ENCODE peak calls at places on chromosomes 7 and 10, in five cellular contexts. One of them, this sample, is unnamed.

GRCh38 chr7:158033196-158033595 is 554.4 kb downstream of the PTPRN2 start:
- DNase-seq in NT2/D1: no peak
- DNase-seq in PC-3: no peak
- DNase-seq in neural progenitor cell: no peak
- DNase-seq in mammary epithelial cell: no peak
- DNase-seq in this sample: no peak

GRCh38 chr10:79979973-79980687 is 31.2 kb upstream of the SFTPD start:
- DNase-seq in NT2/D1: no peak
- DNase-seq in PC-3: no peak
- DNase-seq in neural progenitor cell: no peak
- DNase-seq in mammary epithelial cell: no peak
- DNase-seq in this sample: no peak

GRCh38 chr7:40499718-40500117 is 364.9 kb downstream of the SUGCT start:
- DNase-seq in NT2/D1: no peak
- DNase-seq in neural progenitor cell: no peak
- DNase-seq in mammary epithelial cell: no peak
- DNase-seq in PC-3: no peak
- DNase-seq in this sample: peak; percentile 57

GRCh38 chr10:35349389-35349915 is 13.1 kb downstream of the CCNY start:
- DNase-seq in PC-3: no peak
- DNase-seq in neural progenitor cell: no peak
- DNase-seq in mammary epithelial cell: no peak
- DNase-seq in NT2/D1: no peak
- DNase-seq in this sample: no peak

GRCh38 chr7:88169717-88170320 is 50.0 kb downstream of the SRI start:
- DNase-seq in NT2/D1: no peak
- DNase-seq in PC-3: peak; percentile 55
- DNase-seq in mammary epithelial cell: no peak
- DNase-seq in neural progenitor cell: peak; percentile 5
- DNase-seq in this sample: peak; percentile 60

GRCh38 chr10:4399571-4399970 is 426.4 kb upstream of the AKR1E2 start:
- DNase-seq in NT2/D1: no peak
- DNase-seq in mammary epithelial cell: no peak
- DNase-seq in neural progenitor cell: no peak
- DNase-seq in PC-3: no peak
- DNase-seq in this sample: peak; percentile 47

GRCh38 chr10:133608855-133609254 is 17.7 kb downstream of the FRG2B start:
- DNase-seq in neural progenitor cell: no peak
- DNase-seq in PC-3: peak; percentile 60
- DNase-seq in mammary epithelial cell: peak; percentile 11
- DNase-seq in NT2/D1: no peak
- DNase-seq in this sample: peak; percentile 70

GRCh38 chr7:130733866-130734524 is at the start of gene KLF14:
- DNase-seq in NT2/D1: no peak
- DNase-seq in neural progenitor cell: peak; percentile 75
- DNase-seq in mammary epithelial cell: peak; percentile 19
- DNase-seq in PC-3: no peak
- DNase-seq in this sample: peak; percentile 53

GRCh38 chr7:98548981-98549380 is 68.1 kb upstream of the NPTX2 start:
- DNase-seq in neural progenitor cell: no peak
- DNase-seq in mammary epithelial cell: no peak
- DNase-seq in PC-3: no peak
- DNase-seq in NT2/D1: no peak
- DNase-seq in this sample: no peak

GRCh38 chr7:147992698-147993097 is 597.9 kb upstream of the C7orf33 start:
- DNase-seq in mammary epithelial cell: no peak
- DNase-seq in PC-3: no peak
- DNase-seq in neural progenitor cell: no peak
- DNase-seq in NT2/D1: no peak
- DNase-seq in this sample: no peak

GRCh38 chr7:157132796-157133195 is 5.9 kb upstream of the UBE3C start:
- DNase-seq in NT2/D1: no peak
- DNase-seq in neural progenitor cell: no peak
- DNase-seq in mammary epithelial cell: no peak
- DNase-seq in PC-3: peak; percentile 47
- DNase-seq in this sample: no peak

GRCh38 chr10:42490368-42490767 is 148.0 kb downstream of the ZNF33B start:
- DNase-seq in NT2/D1: no peak
- DNase-seq in PC-3: no peak
- DNase-seq in mammary epithelial cell: no peak
- DNase-seq in neural progenitor cell: no peak
- DNase-seq in this sample: no peak
- H3K36me3 ChIP-seq in NT2/D1: peaks cover 29% of the 10 kb centered on the region
- H3K36me3 ChIP-seq in PC-3: peaks cover 29% of the 10 kb centered on the region
- H3K36me3 ChIP-seq in mammary epithelial cell: no peaks in the 10 kb centered on the region
- H3K36me3 ChIP-seq in neural progenitor cell: no peaks in the 10 kb centered on the region
- H3K36me3 ChIP-seq in this sample: no peaks in the 10 kb centered on the region

GRCh38 chr7:94062372-94062771 is 58.2 kb upstream of the BET1 start:
- DNase-seq in mammary epithelial cell: no peak
- DNase-seq in NT2/D1: no peak
- DNase-seq in neural progenitor cell: no peak
- DNase-seq in PC-3: no peak
- DNase-seq in this sample: no peak

GRCh38 chr7:94067506-94067905 is 63.4 kb upstream of the BET1 start:
- DNase-seq in mammary epithelial cell: no peak
- DNase-seq in neural progenitor cell: no peak
- DNase-seq in PC-3: no peak
- DNase-seq in NT2/D1: no peak
- DNase-seq in this sample: no peak

GRCh38 chr7:94064541-94065191 is 60.5 kb upstream of the BET1 start:
- DNase-seq in NT2/D1: no peak
- DNase-seq in neural progenitor cell: peak; percentile 15
- DNase-seq in PC-3: peak; percentile 3
- DNase-seq in mammary epithelial cell: no peak
- DNase-seq in this sample: no peak

GRCh38 chr7:94069154-94069739 is 65.1 kb upstream of the BET1 start:
- DNase-seq in mammary epithelial cell: no peak
- DNase-seq in PC-3: no peak
- DNase-seq in neural progenitor cell: no peak
- DNase-seq in NT2/D1: no peak
- DNase-seq in this sample: no peak

DNA sequence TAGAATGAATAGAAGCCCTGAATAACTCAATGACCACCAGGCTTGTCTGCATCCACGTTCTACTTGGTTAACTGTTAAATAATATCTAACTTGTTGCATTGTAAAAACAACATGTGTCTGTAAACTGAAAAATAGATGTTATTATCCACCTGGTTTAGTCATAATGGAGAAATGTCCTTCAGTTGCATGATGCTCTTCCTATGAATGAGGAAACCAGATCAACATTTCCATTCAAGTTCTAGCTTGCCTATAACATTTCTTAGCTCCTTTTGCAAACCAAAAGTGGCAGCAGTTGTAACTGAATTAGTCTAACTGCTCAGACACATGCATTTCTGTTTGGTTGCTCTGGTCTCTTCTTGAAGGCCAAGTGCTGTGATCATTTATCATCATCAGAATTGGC is 62.9 kb upstream of the BET1 start:
- DNase-seq in NT2/D1: no peak
- DNase-seq in mammary epithelial cell: peak; percentile 79
- DNase-seq in PC-3: no peak
- DNase-seq in neural progenitor cell: no peak
- DNase-seq in this sample: no peak
- H3K9ac ChIP-seq in NT2/D1: no peak overlapping the region
- H3K9ac ChIP-seq in mammary epithelial cell: no peak overlapping the region
- H3K9ac ChIP-seq in PC-3: no peak overlapping the region
- H3K9ac ChIP-seq in neural progenitor cell: no peak overlapping the region
- H3K9ac ChIP-seq in this sample: no peak overlapping the region

DNA sequence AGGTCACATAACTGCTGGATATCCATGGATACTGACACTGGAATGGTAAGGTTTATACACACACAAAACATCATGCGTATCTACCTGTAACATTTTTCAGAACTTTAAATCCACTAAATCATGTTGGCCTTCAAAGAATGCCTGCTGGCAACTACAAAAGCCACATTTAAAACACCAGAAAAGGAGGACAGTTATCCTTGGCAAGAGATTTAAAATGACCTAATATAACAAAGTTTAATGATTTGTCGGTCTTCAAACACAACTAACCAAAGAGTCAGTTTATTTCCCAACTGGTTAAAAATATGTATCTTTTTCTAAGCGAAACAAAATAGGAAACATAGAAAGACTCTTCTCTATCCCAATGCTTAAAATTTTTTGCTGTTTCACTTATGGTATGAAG is 24.0 kb downstream of the WAPL start:
- DNase-seq in PC-3: no peak
- DNase-seq in neural progenitor cell: no peak
- DNase-seq in mammary epithelial cell: no peak
- DNase-seq in NT2/D1: no peak
- DNase-seq in this sample: peak; percentile 15
- H3K4me1 ChIP-seq in PC-3: no peaks in the 10 kb centered on the region
- H3K4me1 ChIP-seq in neural progenitor cell: no peaks in the 10 kb centered on the region
- H3K4me1 ChIP-seq in mammary epithelial cell: no peaks in the 10 kb centered on the region
- H3K4me1 ChIP-seq in NT2/D1: no peaks in the 10 kb centered on the region
- H3K4me1 ChIP-seq in this sample: peaks cover 18% of the 10 kb centered on the region

DNA sequence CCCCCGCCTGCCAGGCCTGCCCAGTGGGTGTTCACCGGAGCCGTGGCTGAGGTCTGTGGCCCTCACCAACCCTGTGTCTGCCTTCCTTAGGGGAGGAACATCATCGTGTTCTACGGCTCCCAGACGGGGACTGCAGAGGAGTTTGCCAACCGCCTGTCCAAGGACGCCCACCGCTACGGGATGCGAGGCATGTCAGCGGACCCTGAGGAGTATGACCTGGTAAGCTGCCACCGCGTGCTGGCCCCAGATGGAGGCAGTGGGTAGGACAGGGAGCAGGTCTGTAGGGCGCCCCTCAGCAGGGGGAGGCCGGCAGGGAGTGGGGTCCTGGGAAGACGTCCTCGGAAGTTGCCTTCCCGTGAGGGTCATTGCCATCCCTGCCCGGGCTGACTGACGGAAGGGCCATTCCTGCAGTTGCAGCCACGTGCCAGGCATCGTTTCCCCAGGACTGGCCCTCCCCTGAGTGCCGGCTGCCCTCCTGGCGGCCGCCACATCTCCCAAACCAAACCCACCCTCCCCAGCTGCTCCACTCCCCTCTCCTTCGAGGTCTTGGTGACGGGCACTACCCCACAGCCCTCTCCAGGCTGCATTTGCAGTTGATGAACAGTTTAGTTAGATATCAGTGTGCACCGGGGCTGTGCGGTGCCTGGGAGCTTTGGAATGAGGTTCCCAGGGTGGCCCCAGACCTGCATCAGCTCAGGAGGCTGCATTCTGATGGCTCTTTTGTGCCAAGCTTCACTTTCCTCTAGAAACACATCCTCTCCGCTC is 14.9 kb downstream of the TMEM120A start:
- DNase-seq in PC-3: no peak
- DNase-seq in mammary epithelial cell: no peak
- DNase-seq in neural progenitor cell: no peak
- DNase-seq in NT2/D1: no peak
- DNase-seq in this sample: no peak
- H3K36me3 ChIP-seq in PC-3: no peaks in the 10 kb centered on the region
- H3K36me3 ChIP-seq in mammary epithelial cell: peaks cover 2% of the 10 kb centered on the region
- H3K36me3 ChIP-seq in neural progenitor cell: no peaks in the 10 kb centered on the region
- H3K36me3 ChIP-seq in NT2/D1: peaks cover 47% of the 10 kb centered on the region
- H3K36me3 ChIP-seq in this sample: peaks cover 88% of the 10 kb centered on the region

GRCh38 chr10:117654105-117654504 is 111.6 kb downstream of the EMX2 start:
- DNase-seq in PC-3: no peak
- DNase-seq in neural progenitor cell: no peak
- DNase-seq in mammary epithelial cell: peak; percentile 21
- DNase-seq in NT2/D1: no peak
- DNase-seq in this sample: no peak

GRCh38 chr10:117653170-117653515 is 110.6 kb downstream of the EMX2 start:
- DNase-seq in mammary epithelial cell: peak; percentile 96
- DNase-seq in neural progenitor cell: no peak
- DNase-seq in PC-3: peak; percentile 92
- DNase-seq in NT2/D1: no peak
- DNase-seq in this sample: peak; percentile 12

GRCh38 chr10:117651121-117651520 is 108.6 kb downstream of the EMX2 start:
- DNase-seq in NT2/D1: no peak
- DNase-seq in mammary epithelial cell: no peak
- DNase-seq in neural progenitor cell: no peak
- DNase-seq in PC-3: peak; percentile 5
- DNase-seq in this sample: no peak

GRCh38 chr10:117656385-117657367 is 114.1 kb downstream of the EMX2 start:
- DNase-seq in NT2/D1: no peak
- DNase-seq in neural progenitor cell: no peak
- DNase-seq in PC-3: no peak
- DNase-seq in mammary epithelial cell: no peak
- DNase-seq in this sample: no peak

DNA sequence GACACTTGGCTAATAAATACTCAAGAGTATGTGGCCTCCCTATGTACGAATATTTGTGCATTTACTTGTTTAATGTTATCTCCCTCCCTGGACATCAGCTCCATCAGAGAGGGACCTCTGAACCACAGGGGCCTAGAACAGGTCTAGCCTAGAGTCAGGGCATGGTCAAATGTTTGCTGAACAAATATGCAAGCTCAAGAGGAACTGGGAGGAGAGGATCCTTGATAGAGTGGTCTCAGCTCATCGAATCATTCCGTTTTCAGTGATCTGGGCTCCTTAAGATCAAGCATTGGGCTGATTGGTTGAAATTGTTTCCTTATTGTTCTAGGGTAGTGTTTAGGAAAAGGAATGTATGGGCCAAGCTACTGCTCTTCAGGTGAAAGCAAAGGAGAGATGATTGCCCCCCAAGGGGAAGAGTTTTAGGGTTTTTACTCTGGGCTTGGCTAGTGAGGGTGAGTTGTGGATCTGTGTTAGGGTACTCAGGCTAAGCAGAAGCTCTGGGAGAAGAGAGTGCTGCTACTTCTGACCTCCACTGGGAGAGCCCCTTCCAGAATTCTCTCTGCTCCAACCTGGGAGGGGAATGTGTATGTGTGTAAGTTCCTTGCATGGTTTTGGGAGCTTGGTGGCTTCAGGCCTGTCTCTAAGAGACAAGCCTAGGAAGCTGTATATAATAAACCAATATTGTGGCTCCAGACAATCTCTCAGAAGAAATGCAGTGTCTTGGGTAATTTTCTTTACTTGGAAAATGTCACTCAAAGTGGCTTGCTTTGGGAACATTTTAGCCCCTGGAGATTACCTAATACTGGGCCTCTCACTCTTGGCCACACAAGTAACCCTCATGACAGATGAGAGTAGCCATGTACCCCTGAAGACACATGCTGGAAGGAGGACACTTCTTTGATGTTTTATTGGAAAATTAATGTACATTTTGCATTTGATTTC is 110.0 kb downstream of the EMX2 start:
- DNase-seq in mammary epithelial cell: peak; percentile 16
- DNase-seq in neural progenitor cell: no peak
- DNase-seq in PC-3: no peak
- DNase-seq in NT2/D1: no peak
- DNase-seq in this sample: no peak
- H3K9ac ChIP-seq in mammary epithelial cell: peak overlapping the region; percentile 1
- H3K9ac ChIP-seq in neural progenitor cell: no peak overlapping the region
- H3K9ac ChIP-seq in PC-3: peak overlapping the region; percentile 5
- H3K9ac ChIP-seq in NT2/D1: no peak overlapping the region
- H3K9ac ChIP-seq in this sample: peak overlapping the region; percentile 54

This sample was measured in adipocyte.